ENCODE peak calls at places on chromosomes 6 and 20, in eight cellular contexts. E is neural crest cell, R is thoracic aorta, F is uterus, C is astrocyte of the cerebellum, N is PC-3, J is Caco-2, X is H9. U is an unnamed sample.
A peak's percentile ranks its signal among the peaks of the same experiment; 100 is the strongest.

GRCh38 chr6:170290306-170291128 is at the start of gene DLL1:
- DNase-seq in E (peak; percentile 67), R (no peak), F (peak; percentile 51), C (no peak), N (peak; percentile 13), J (peak; percentile 61), X (peak; percentile 82), U (peak; percentile 84)

GRCh38 chr6:159788757-159789376 is 535 bp downstream of the TCP1 start:
- DNase-seq in E (peak; percentile 16), R (no peak), F (peak; percentile 36), C (no peak), N (peak; percentile 10), J (peak; percentile 44), X (peak; percentile 39), U (no peak)

GRCh38 chr6:30340589-30341054 is 4.3 kb upstream of the RPP21 start:
- DNase-seq in E (no peak), R (no peak), F (no peak), C (no peak), N (no peak), J (no peak), X (no peak), U (no peak)

GRCh38 chr20:49497217-49497560 is 14.7 kb upstream of the KCNB1 start:
- DNase-seq in E (no peak), R (no peak), F (no peak), C (no peak), N (no peak), J (no peak), X (no peak), U (no peak)

GRCh38 chr20:59938696-59939051 is 1.4 kb downstream of the PPP1R3D start:
- DNase-seq in E (no peak), R (no peak), F (peak; percentile 23), C (no peak), N (peak; percentile 73), J (no peak), X (no peak), U (no peak)

GRCh38 chr6:134510920-134511319 is 193.0 kb upstream of the SGK1 start:
- DNase-seq in E (no peak), R (no peak), F (no peak), C (no peak), N (no peak), J (no peak), X (no peak), U (no peak)

GRCh38 chr6:24991748-24992467 is 56.1 kb upstream of the RIPOR2 start:
- DNase-seq in E (peak; percentile 36), R (no peak), F (peak; percentile 37), C (no peak), N (peak; percentile 72), J (peak; percentile 41), X (peak; percentile 63), U (no peak)

GRCh38 chr6:684831-685636 is 7.9 kb downstream of the EXOC2 start:
- DNase-seq in E (no peak), R (no peak), F (no peak), C (no peak), N (no peak), J (no peak), X (no peak), U (no peak)

GRCh38 chr6:23414204-23414501 is 711.9 kb upstream of the NRSN1 start:
- DNase-seq in E (no peak), R (no peak), F (no peak), C (peak; percentile 49), N (peak; percentile 70), J (no peak), X (no peak), U (no peak)

GRCh38 chr6:117280922-117281321 is 15.6 kb downstream of the VGLL2 start:
- DNase-seq in E (no peak), R (no peak), F (no peak), C (no peak), N (peak; percentile 55), J (no peak), X (no peak), U (no peak)
- TF ChIP-seq CTCF in E (peak; percentile 32), R (no peak), F (no peak), C (peak; percentile 23), N (peak; percentile 62), J (peak; percentile 31), X (peak; percentile 62), U (peak; percentile 42)

GRCh38 chr20:58852559-58853271 is at the start of gene GNAS:
- DNase-seq in E (peak; percentile 69), R (no peak), F (peak; percentile 55), C (peak; percentile 19), N (peak; percentile 55), J (peak; percentile 71), X (peak; percentile 86), U (peak; percentile 47)
- TF ChIP-seq CTCF in E (peak; percentile 73), R (peak; percentile 43), F (peak; percentile 65), C (peak; percentile 80), N (peak; percentile 73), J (peak; percentile 71), X (peak; percentile 87), U (peak; percentile 67)

GRCh38 chr6:127069659-127070279 is 48.7 kb upstream of the RSPO3 start:
- DNase-seq in E (no peak), R (no peak), F (no peak), C (peak; percentile 33), N (peak; percentile 42), J (no peak), X (no peak), U (no peak)
- TF ChIP-seq CTCF in E (peak; percentile 68), R (peak; percentile 27), F (peak; percentile 40), C (peak; percentile 55), N (peak; percentile 61), J (peak; percentile 50), X (peak; percentile 67), U (peak; percentile 65)

GRCh38 chr6:41960026-41960425 is 18.4 kb upstream of the CCND3 start:
- DNase-seq in E (no peak), R (no peak), F (no peak), C (no peak), N (no peak), J (no peak), X (no peak), U (no peak)
- TF ChIP-seq CTCF in E (no peak), R (no peak), F (no peak), C (no peak), N (no peak), J (no peak), X (no peak), U (no peak)

GRCh38 chr6:12164508-12164770 is 125.7 kb upstream of the EDN1 start:
- DNase-seq in E (no peak), R (no peak), F (no peak), C (no peak), N (peak; percentile 42), J (no peak), X (no peak), U (no peak)

GRCh38 chr6:12163744-12164507 is 126.2 kb upstream of the EDN1 start:
- DNase-seq in E (no peak), R (no peak), F (no peak), C (no peak), N (peak; percentile 19), J (no peak), X (no peak), U (no peak)

GRCh38 chr6:12165722-12166121 is 124.4 kb upstream of the EDN1 start:
- DNase-seq in E (no peak), R (no peak), F (no peak), C (no peak), N (no peak), J (no peak), X (no peak), U (no peak)

GRCh38 chr6:12163149-12163548 is 127.0 kb upstream of the EDN1 start:
- DNase-seq in E (no peak), R (no peak), F (no peak), C (no peak), N (no peak), J (no peak), X (no peak), U (no peak)

GRCh38 chr6:12165297-12165696 is 124.9 kb upstream of the EDN1 start:
- DNase-seq in E (no peak), R (no peak), F (no peak), C (no peak), N (no peak), J (no peak), X (no peak), U (no peak)
- TF ChIP-seq CTCF in E (no peak), R (no peak), F (no peak), C (no peak), N (no peak), J (no peak), X (no peak), U (no peak)

GRCh38 chr20:44938637-44939036 is 21.6 kb downstream of the TOMM34 start:
- DNase-seq in E (no peak), R (no peak), F (no peak), C (no peak), N (no peak), J (no peak), X (no peak), U (no peak)

GRCh38 chr20:44942264-44942973 is 17.8 kb downstream of the TOMM34 start:
- DNase-seq in E (no peak), R (no peak), F (no peak), C (no peak), N (no peak), J (peak; percentile 68), X (no peak), U (no peak)

GRCh38 chr20:44945261-44945660 is 14.9 kb downstream of the TOMM34 start:
- DNase-seq in E (no peak), R (no peak), F (no peak), C (no peak), N (no peak), J (no peak), X (no peak), U (no peak)

GRCh38 chr20:44943828-44944227 is 16.4 kb downstream of the TOMM34 start:
- DNase-seq in E (no peak), R (no peak), F (no peak), C (no peak), N (no peak), J (no peak), X (no peak), U (no peak)

DNA sequence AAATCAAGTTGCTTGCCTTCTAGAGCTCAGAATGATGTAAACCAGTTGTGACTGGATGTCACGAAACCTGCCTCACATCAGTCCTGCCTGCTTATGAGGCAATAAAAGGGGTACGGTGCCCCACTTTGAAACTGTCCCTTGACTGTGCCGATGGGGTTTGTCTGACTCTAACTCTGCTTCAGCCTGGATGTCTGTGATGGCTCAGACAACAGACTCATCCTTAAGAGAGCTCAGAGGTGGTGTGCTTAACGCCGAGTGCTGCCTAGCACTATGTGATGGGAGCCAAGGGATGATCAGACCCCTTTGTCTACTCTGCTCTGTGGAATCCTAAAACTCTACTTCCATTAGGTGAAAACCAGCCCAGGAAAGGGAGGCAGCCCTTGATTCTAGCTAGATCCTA is 18.9 kb downstream of the TOMM34 start:
- DNase-seq in E (no peak), R (no peak), F (no peak), C (no peak), N (no peak), J (no peak), X (no peak), U (no peak)
- TF ChIP-seq CTCF in E (no peak), R (no peak), F (no peak), C (no peak), N (no peak), J (no peak), X (no peak), U (no peak)

U was measured in progenitor cell of endocrine pancreas.